ENCODE peak calls at places on chromosome 3, in eight cellular contexts. One of them, this sample, is unnamed.

GRCh38 chr3:134799393-134799792 is 4.3 kb downstream of the EPHB1 start:
- DNase-seq in NB4: no peak
- DNase-seq in stimulated activated CD4-positive, alpha-beta T cell treated with anti-CD3 and anti-CD28 coated beads, Interleukin-15, amount 100 ng/mL, for 24 hours: no peak
- DNase-seq in A549: no peak
- DNase-seq in RWPE1: no peak
- DNase-seq in neural progenitor cell: no peak
- DNase-seq in AG04450: no peak
- DNase-seq in naive thymus-derived CD4-positive, alpha-beta T cell: no peak
- DNase-seq in this sample: no peak

GRCh38 chr3:193732391-193732790 is 139.4 kb downstream of the OPA1 start:
- DNase-seq in NB4: no peak
- DNase-seq in stimulated activated CD4-positive, alpha-beta T cell treated with anti-CD3 and anti-CD28 coated beads, Interleukin-15, amount 100 ng/mL, for 24 hours: no peak
- DNase-seq in A549: peak
- DNase-seq in RWPE1: peak
- DNase-seq in neural progenitor cell: no peak
- DNase-seq in AG04450: peak
- DNase-seq in naive thymus-derived CD4-positive, alpha-beta T cell: no peak
- DNase-seq in this sample: no peak

GRCh38 chr3:101803939-101804338 is 24.9 kb downstream of the NXPE3 start:
- DNase-seq in NB4: no peak
- DNase-seq in stimulated activated CD4-positive, alpha-beta T cell treated with anti-CD3 and anti-CD28 coated beads, Interleukin-15, amount 100 ng/mL, for 24 hours: no peak
- DNase-seq in A549: no peak
- DNase-seq in RWPE1: no peak
- DNase-seq in neural progenitor cell: no peak
- DNase-seq in AG04450: no peak
- DNase-seq in naive thymus-derived CD4-positive, alpha-beta T cell: no peak
- DNase-seq in this sample: no peak

GRCh38 chr3:87997966-87998365 is 60.8 kb downstream of the CGGBP1 start:
- DNase-seq in NB4: peak
- DNase-seq in stimulated activated CD4-positive, alpha-beta T cell treated with anti-CD3 and anti-CD28 coated beads, Interleukin-15, amount 100 ng/mL, for 24 hours: no peak
- DNase-seq in A549: no peak
- DNase-seq in RWPE1: no peak
- DNase-seq in neural progenitor cell: no peak
- DNase-seq in AG04450: no peak
- DNase-seq in naive thymus-derived CD4-positive, alpha-beta T cell: no peak
- DNase-seq in this sample: no peak

GRCh38 chr3:31288641-31289100 is 244.1 kb upstream of the STT3B start:
- DNase-seq in NB4: peak
- DNase-seq in stimulated activated CD4-positive, alpha-beta T cell treated with anti-CD3 and anti-CD28 coated beads, Interleukin-15, amount 100 ng/mL, for 24 hours: peak
- DNase-seq in A549: peak
- DNase-seq in RWPE1: peak
- DNase-seq in neural progenitor cell: peak
- DNase-seq in AG04450: peak
- DNase-seq in naive thymus-derived CD4-positive, alpha-beta T cell: no peak
- DNase-seq in this sample: no peak

GRCh38 chr3:23183731-23184130 is 19.4 kb upstream of the UBE2E2 start:
- DNase-seq in NB4: peak
- DNase-seq in stimulated activated CD4-positive, alpha-beta T cell treated with anti-CD3 and anti-CD28 coated beads, Interleukin-15, amount 100 ng/mL, for 24 hours: no peak
- DNase-seq in A549: peak
- DNase-seq in RWPE1: peak
- DNase-seq in neural progenitor cell: peak
- DNase-seq in AG04450: no peak
- DNase-seq in naive thymus-derived CD4-positive, alpha-beta T cell: no peak
- DNase-seq in this sample: no peak

GRCh38 chr3:108438542-108438941 is 71.9 kb downstream of the MYH15 start:
- DNase-seq in NB4: no peak
- DNase-seq in stimulated activated CD4-positive, alpha-beta T cell treated with anti-CD3 and anti-CD28 coated beads, Interleukin-15, amount 100 ng/mL, for 24 hours: no peak
- DNase-seq in A549: no peak
- DNase-seq in RWPE1: no peak
- DNase-seq in neural progenitor cell: no peak
- DNase-seq in AG04450: no peak
- DNase-seq in naive thymus-derived CD4-positive, alpha-beta T cell: no peak
- DNase-seq in this sample: no peak

GRCh38 chr3:158911586-158911985 is 109.7 kb downstream of the MFSD1 start:
- DNase-seq in NB4: no peak
- DNase-seq in stimulated activated CD4-positive, alpha-beta T cell treated with anti-CD3 and anti-CD28 coated beads, Interleukin-15, amount 100 ng/mL, for 24 hours: no peak
- DNase-seq in A549: no peak
- DNase-seq in RWPE1: no peak
- DNase-seq in neural progenitor cell: no peak
- DNase-seq in AG04450: no peak
- DNase-seq in naive thymus-derived CD4-positive, alpha-beta T cell: no peak
- DNase-seq in this sample: no peak

GRCh38 chr3:187011915-187012314 is 81.6 kb downstream of the ST6GAL1 start:
- DNase-seq in NB4: peak
- DNase-seq in stimulated activated CD4-positive, alpha-beta T cell treated with anti-CD3 and anti-CD28 coated beads, Interleukin-15, amount 100 ng/mL, for 24 hours: no peak
- DNase-seq in A549: no peak
- DNase-seq in RWPE1: no peak
- DNase-seq in neural progenitor cell: no peak
- DNase-seq in AG04450: no peak
- DNase-seq in naive thymus-derived CD4-positive, alpha-beta T cell: no peak
- DNase-seq in this sample: peak

GRCh38 chr3:50913279-50913678 is 238.6 kb downstream of the DOCK3 start:
- DNase-seq in NB4: no peak
- DNase-seq in stimulated activated CD4-positive, alpha-beta T cell treated with anti-CD3 and anti-CD28 coated beads, Interleukin-15, amount 100 ng/mL, for 24 hours: no peak
- DNase-seq in A549: no peak
- DNase-seq in RWPE1: no peak
- DNase-seq in neural progenitor cell: no peak
- DNase-seq in AG04450: no peak
- DNase-seq in naive thymus-derived CD4-positive, alpha-beta T cell: no peak
- DNase-seq in this sample: no peak

GRCh38 chr3:14461748-14462324 is 59.4 kb downstream of the SLC6A6 start:
- DNase-seq in NB4: peak
- DNase-seq in stimulated activated CD4-positive, alpha-beta T cell treated with anti-CD3 and anti-CD28 coated beads, Interleukin-15, amount 100 ng/mL, for 24 hours: peak
- DNase-seq in A549: peak
- DNase-seq in RWPE1: peak
- DNase-seq in neural progenitor cell: peak
- DNase-seq in AG04450: peak
- DNase-seq in naive thymus-derived CD4-positive, alpha-beta T cell: peak
- DNase-seq in this sample: peak

GRCh38 chr3:142929890-142930289 is 33.6 kb downstream of the PAQR9 start:
- DNase-seq in NB4: peak
- DNase-seq in stimulated activated CD4-positive, alpha-beta T cell treated with anti-CD3 and anti-CD28 coated beads, Interleukin-15, amount 100 ng/mL, for 24 hours: no peak
- DNase-seq in A549: no peak
- DNase-seq in RWPE1: no peak
- DNase-seq in neural progenitor cell: no peak
- DNase-seq in AG04450: no peak
- DNase-seq in naive thymus-derived CD4-positive, alpha-beta T cell: no peak
- DNase-seq in this sample: no peak

GRCh38 chr3:155001289-155002007 is 78.7 kb upstream of the MME start:
- DNase-seq in NB4: peak
- DNase-seq in stimulated activated CD4-positive, alpha-beta T cell treated with anti-CD3 and anti-CD28 coated beads, Interleukin-15, amount 100 ng/mL, for 24 hours: no peak
- DNase-seq in A549: no peak
- DNase-seq in RWPE1: no peak
- DNase-seq in neural progenitor cell: no peak
- DNase-seq in AG04450: no peak
- DNase-seq in naive thymus-derived CD4-positive, alpha-beta T cell: no peak
- DNase-seq in this sample: no peak

GRCh38 chr3:78177780-78178179 is 1137.9 kb downstream of the ROBO2 start:
- DNase-seq in NB4: no peak
- DNase-seq in stimulated activated CD4-positive, alpha-beta T cell treated with anti-CD3 and anti-CD28 coated beads, Interleukin-15, amount 100 ng/mL, for 24 hours: no peak
- DNase-seq in A549: no peak
- DNase-seq in RWPE1: no peak
- DNase-seq in neural progenitor cell: no peak
- DNase-seq in AG04450: no peak
- DNase-seq in naive thymus-derived CD4-positive, alpha-beta T cell: no peak
- DNase-seq in this sample: no peak

GRCh38 chr3:53259427-53260259 is 3.8 kb upstream of the TKT start:
- DNase-seq in NB4: no peak
- DNase-seq in stimulated activated CD4-positive, alpha-beta T cell treated with anti-CD3 and anti-CD28 coated beads, Interleukin-15, amount 100 ng/mL, for 24 hours: no peak
- DNase-seq in A549: no peak
- DNase-seq in RWPE1: no peak
- DNase-seq in neural progenitor cell: no peak
- DNase-seq in AG04450: no peak
- DNase-seq in naive thymus-derived CD4-positive, alpha-beta T cell: no peak
- DNase-seq in this sample: no peak

GRCh38 chr3:492586-493296 is 296.2 kb downstream of the CHL1 start:
- DNase-seq in NB4: no peak
- DNase-seq in stimulated activated CD4-positive, alpha-beta T cell treated with anti-CD3 and anti-CD28 coated beads, Interleukin-15, amount 100 ng/mL, for 24 hours: no peak
- DNase-seq in A549: no peak
- DNase-seq in RWPE1: no peak
- DNase-seq in neural progenitor cell: no peak
- DNase-seq in AG04450: no peak
- DNase-seq in naive thymus-derived CD4-positive, alpha-beta T cell: no peak
- DNase-seq in this sample: no peak

GRCh38 chr3:163159306-163159705 is 1662.7 kb downstream of the OTOL1 start:
- DNase-seq in NB4: no peak
- DNase-seq in stimulated activated CD4-positive, alpha-beta T cell treated with anti-CD3 and anti-CD28 coated beads, Interleukin-15, amount 100 ng/mL, for 24 hours: no peak
- DNase-seq in A549: no peak
- DNase-seq in RWPE1: no peak
- DNase-seq in neural progenitor cell: no peak
- DNase-seq in AG04450: no peak
- DNase-seq in naive thymus-derived CD4-positive, alpha-beta T cell: no peak
- DNase-seq in this sample: no peak